ENCODE peak calls at places on chromosomes 4 and X, in six cellular contexts. Z is mucosa of descending colon; N is ascending aorta; M is GM20000; W is stimulated activated CD8-positive, alpha-beta memory T cell treated with anti-CD3 and anti-CD28 coated beads, Interleukin-12 subunit alpha, Interleukin-12 subunit beta, amount 100 ng/mL, for 4 hours; I is NCI-H2107. J is an unnamed sample.

GRCh38 chrX:154310991-154311541 is 15.5 kb downstream of the TKTL1 start:
- DNase-seq in Z (no peak), N (no peak), M (no peak), W (no peak), I (no peak), J (no peak)

GRCh38 chrX:137549846-137550534 is 15.9 kb upstream of the ZIC3 start:
- DNase-seq in Z (no peak), N (no peak), M (no peak), W (no peak), I (no peak), J (no peak)

GRCh38 chrX:1239681-1240142 is 27.3 kb upstream of the CRLF2 start:
- DNase-seq in Z (peak; percentile 82), N (peak; percentile 85), M (peak; percentile 77), W (peak; percentile 6), I (no peak), J (peak; percentile 61)

GRCh38 chr4:108359130-108359709 is 190.5 kb upstream of the LEF1 start:
- DNase-seq in Z (no peak), N (no peak), M (no peak), W (no peak), I (no peak), J (no peak)

GRCh38 chrX:123833387-123833786 is 26.5 kb upstream of the XIAP start:
- DNase-seq in Z (no peak), N (peak; percentile 70), M (peak; percentile 48), W (peak; percentile 13), I (peak; percentile 61), J (no peak)

GRCh38 chrX:110056419-110056818 is 53.5 kb downstream of the TMEM164 start:
- DNase-seq in Z (no peak), N (no peak), M (no peak), W (no peak), I (no peak), J (no peak)

GRCh38 chr4:184287697-184288255 is 70.1 kb upstream of the ENPP6 start:
- DNase-seq in Z (no peak), N (no peak), M (no peak), W (no peak), I (peak; percentile 24), J (no peak)

GRCh38 chrX:123425471-123425870 is 241.4 kb downstream of the GRIA3 start:
- DNase-seq in Z (no peak), N (no peak), M (no peak), W (no peak), I (no peak), J (no peak)

GRCh38 chr4:174538876-174539250 is 16.6 kb upstream of the HPGD start:
- DNase-seq in Z (no peak), N (no peak), M (no peak), W (no peak), I (no peak), J (no peak)

GRCh38 chr4:76420901-76421581 is at the start of gene CCDC158:
- DNase-seq in Z (no peak), N (no peak), M (peak; percentile 32), W (no peak), I (no peak), J (peak; percentile 24)

GRCh38 chrX:68708503-68709290 is 61.2 kb downstream of the STARD8 start:
- DNase-seq in Z (no peak), N (no peak), M (no peak), W (no peak), I (no peak), J (no peak)

GRCh38 chr4:6342530-6343293 is 73.1 kb downstream of the WFS1 start:
- DNase-seq in Z (peak; percentile 1), N (no peak), M (no peak), W (no peak), I (peak; percentile 18), J (no peak)

GRCh38 chr4:102683846-102684581 is 76.8 kb downstream of the MANBA start:
- DNase-seq in Z (no peak), N (no peak), M (no peak), W (no peak), I (no peak), J (no peak)

GRCh38 chr4:174009686-174010451 is 273.6 kb downstream of the FBXO8 start:
- DNase-seq in Z (no peak), N (no peak), M (no peak), W (no peak), I (no peak), J (no peak)

GRCh38 chr4:108592674-108592986 is 27.7 kb upstream of the RPL34 start:
- DNase-seq in Z (no peak), N (no peak), M (no peak), W (no peak), I (no peak), J (no peak)

GRCh38 chrX:46588263-46588662 is 14.7 kb downstream of the CHST7 start:
- DNase-seq in Z (no peak), N (peak; percentile 83), M (no peak), W (no peak), I (no peak), J (no peak)

GRCh38 chr4:85474818-85475630 is at the start of gene ARHGAP24:
- DNase-seq in Z (peak; percentile 88), N (peak; percentile 84), M (peak; percentile 78), W (no peak), I (peak; percentile 82), J (peak; percentile 79)

J was measured in left colon.